ENCODE peak calls at places on chromosomes 5 and 9, in five cellular contexts. One of them, this sample, is unnamed.

GRCh38 chr5:178271726-178272479 is 39.3 kb upstream of the PHYKPL start:
- DNase-seq in NCI-H1092 treated with DMSO at 0.1 percent for 48 hours: no peak
- DNase-seq in AG08395: no peak
- DNase-seq in uterus: no peak
- DNase-seq in hepatocyte: no peak
- DNase-seq in this sample: no peak

GRCh38 chr5:946720-947625 is 54.3 kb downstream of the TRIP13 start:
- DNase-seq in NCI-H1092 treated with DMSO at 0.1 percent for 48 hours: no peak
- DNase-seq in AG08395: no peak
- DNase-seq in uterus: peak; percentile 14
- DNase-seq in hepatocyte: no peak
- DNase-seq in this sample: no peak

GRCh38 chr5:133292300-133292699 is 240.5 kb downstream of the HSPA4 start:
- DNase-seq in NCI-H1092 treated with DMSO at 0.1 percent for 48 hours: no peak
- DNase-seq in AG08395: no peak
- DNase-seq in uterus: no peak
- DNase-seq in hepatocyte: no peak
- DNase-seq in this sample: no peak

GRCh38 chr5:178988436-178989220 is 6.5 kb downstream of the GRM6 start:
- DNase-seq in NCI-H1092 treated with DMSO at 0.1 percent for 48 hours: no peak
- DNase-seq in AG08395: no peak
- DNase-seq in uterus: no peak
- DNase-seq in hepatocyte: no peak
- DNase-seq in this sample: no peak

GRCh38 chr5:109654455-109654854 is 35.3 kb upstream of the MAN2A1 start:
- DNase-seq in NCI-H1092 treated with DMSO at 0.1 percent for 48 hours: no peak
- DNase-seq in AG08395: peak; percentile 44
- DNase-seq in uterus: no peak
- DNase-seq in hepatocyte: no peak
- DNase-seq in this sample: no peak

GRCh38 chr5:114449836-114450515 is 88.1 kb downstream of the KCNN2 start:
- DNase-seq in NCI-H1092 treated with DMSO at 0.1 percent for 48 hours: peak; percentile 55
- DNase-seq in AG08395: peak; percentile 71
- DNase-seq in uterus: peak; percentile 58
- DNase-seq in hepatocyte: peak; percentile 87
- DNase-seq in this sample: peak; percentile 12

GRCh38 chr9:98962181-98962560 is 18.5 kb downstream of the COL15A1 start:
- DNase-seq in NCI-H1092 treated with DMSO at 0.1 percent for 48 hours: no peak
- DNase-seq in AG08395: peak; percentile 86
- DNase-seq in uterus: no peak
- DNase-seq in hepatocyte: no peak
- DNase-seq in this sample: peak; percentile 49

GRCh38 chr9:89364664-89365531 is 46.6 kb downstream of the SECISBP2 start:
- DNase-seq in NCI-H1092 treated with DMSO at 0.1 percent for 48 hours: no peak
- DNase-seq in AG08395: no peak
- DNase-seq in uterus: peak; percentile 7
- DNase-seq in hepatocyte: no peak
- DNase-seq in this sample: no peak

GRCh38 chr5:167998148-167998767 is 293.2 kb upstream of the WWC1 start:
- DNase-seq in NCI-H1092 treated with DMSO at 0.1 percent for 48 hours: no peak
- DNase-seq in AG08395: peak; percentile 23
- DNase-seq in uterus: no peak
- DNase-seq in hepatocyte: no peak
- DNase-seq in this sample: no peak

GRCh38 chr5:172005708-172006377 is 595 bp downstream of the FBXW11 start:
- DNase-seq in NCI-H1092 treated with DMSO at 0.1 percent for 48 hours: no peak
- DNase-seq in AG08395: peak; percentile 5
- DNase-seq in uterus: peak; percentile 35
- DNase-seq in hepatocyte: peak; percentile 53
- DNase-seq in this sample: no peak

GRCh38 chr9:131407717-131408195 is 13.9 kb downstream of the PRRC2B start:
- DNase-seq in NCI-H1092 treated with DMSO at 0.1 percent for 48 hours: no peak
- DNase-seq in AG08395: peak; percentile 47
- DNase-seq in uterus: peak; percentile 50
- DNase-seq in hepatocyte: no peak
- DNase-seq in this sample: no peak

GRCh38 chr5:115415143-115415491 is 118.7 kb upstream of the CCDC112 start:
- DNase-seq in NCI-H1092 treated with DMSO at 0.1 percent for 48 hours: no peak
- DNase-seq in AG08395: no peak
- DNase-seq in uterus: no peak
- DNase-seq in hepatocyte: peak; percentile 74
- DNase-seq in this sample: no peak

GRCh38 chr5:57117601-57118000 is 56.3 kb upstream of the GPBP1 start:
- DNase-seq in NCI-H1092 treated with DMSO at 0.1 percent for 48 hours: no peak
- DNase-seq in AG08395: no peak
- DNase-seq in uterus: no peak
- DNase-seq in hepatocyte: no peak
- DNase-seq in this sample: no peak

GRCh38 chr9:113990570-113990907 is 87.6 kb downstream of the AMBP start:
- DNase-seq in NCI-H1092 treated with DMSO at 0.1 percent for 48 hours: no peak
- DNase-seq in AG08395: no peak
- DNase-seq in uterus: no peak
- DNase-seq in hepatocyte: no peak
- DNase-seq in this sample: no peak

GRCh38 chr5:142929602-142930001 is 159.4 kb downstream of the ARHGAP26 start:
- DNase-seq in NCI-H1092 treated with DMSO at 0.1 percent for 48 hours: no peak
- DNase-seq in AG08395: no peak
- DNase-seq in uterus: no peak
- DNase-seq in hepatocyte: no peak
- DNase-seq in this sample: no peak

GRCh38 chr5:135944967-135945560 is 9.7 kb downstream of the LECT2 start:
- DNase-seq in NCI-H1092 treated with DMSO at 0.1 percent for 48 hours: peak; percentile 61
- DNase-seq in AG08395: peak; percentile 68
- DNase-seq in uterus: peak; percentile 30
- DNase-seq in hepatocyte: peak; percentile 91
- DNase-seq in this sample: peak; percentile 59

GRCh38 chr5:1401681-1402096 is 43.6 kb downstream of the SLC6A3 start:
- DNase-seq in NCI-H1092 treated with DMSO at 0.1 percent for 48 hours: peak; percentile 13
- DNase-seq in AG08395: no peak
- DNase-seq in uterus: no peak
- DNase-seq in hepatocyte: no peak
- DNase-seq in this sample: no peak

GRCh38 chr5:61625682-61626620 is 293.9 kb downstream of the ZSWIM6 start:
- DNase-seq in NCI-H1092 treated with DMSO at 0.1 percent for 48 hours: no peak
- DNase-seq in AG08395: peak; percentile 67
- DNase-seq in uterus: peak; percentile 48
- DNase-seq in hepatocyte: peak; percentile 73
- DNase-seq in this sample: peak; percentile 10

GRCh38 chr5:65812648-65813047 is 90.6 kb downstream of the NLN start:
- DNase-seq in NCI-H1092 treated with DMSO at 0.1 percent for 48 hours: no peak
- DNase-seq in AG08395: no peak
- DNase-seq in uterus: no peak
- DNase-seq in hepatocyte: peak; percentile 69
- DNase-seq in this sample: no peak

GRCh38 chr5:147743012-147743411 is 39.5 kb downstream of the JAKMIP2 start:
- DNase-seq in NCI-H1092 treated with DMSO at 0.1 percent for 48 hours: peak; percentile 48
- DNase-seq in AG08395: no peak
- DNase-seq in uterus: no peak
- DNase-seq in hepatocyte: no peak
- DNase-seq in this sample: no peak

GRCh38 chr5:147547730-147548129 is 37.9 kb upstream of the DPYSL3 start:
- DNase-seq in NCI-H1092 treated with DMSO at 0.1 percent for 48 hours: no peak
- DNase-seq in AG08395: peak; percentile 18
- DNase-seq in uterus: no peak
- DNase-seq in hepatocyte: no peak
- DNase-seq in this sample: no peak

GRCh38 chr9:69674741-69675438 is 2.7 kb upstream of the APBA1 start:
- DNase-seq in NCI-H1092 treated with DMSO at 0.1 percent for 48 hours: no peak
- DNase-seq in AG08395: peak; percentile 66
- DNase-seq in uterus: no peak
- DNase-seq in hepatocyte: no peak
- DNase-seq in this sample: peak; percentile 61

GRCh38 chr5:107743357-107744000 is 72.7 kb upstream of the EFNA5 start:
- DNase-seq in NCI-H1092 treated with DMSO at 0.1 percent for 48 hours: no peak
- DNase-seq in AG08395: peak; percentile 74
- DNase-seq in uterus: no peak
- DNase-seq in hepatocyte: no peak
- DNase-seq in this sample: peak; percentile 41

GRCh38 chr9:120757268-120757900 is 35.8 kb downstream of the FBXW2 start:
- DNase-seq in NCI-H1092 treated with DMSO at 0.1 percent for 48 hours: no peak
- DNase-seq in AG08395: no peak
- DNase-seq in uterus: no peak
- DNase-seq in hepatocyte: no peak
- DNase-seq in this sample: no peak

GRCh38 chr9:32579706-32580331 is 6.9 kb upstream of the NDUFB6 start:
- DNase-seq in NCI-H1092 treated with DMSO at 0.1 percent for 48 hours: peak; percentile 35
- DNase-seq in AG08395: peak; percentile 56
- DNase-seq in uterus: peak; percentile 66
- DNase-seq in hepatocyte: peak; percentile 73
- DNase-seq in this sample: no peak

GRCh38 chr9:38087934-38088925 is 19.2 kb upstream of the SHB start:
- DNase-seq in NCI-H1092 treated with DMSO at 0.1 percent for 48 hours: peak; percentile 73
- DNase-seq in AG08395: peak; percentile 81
- DNase-seq in uterus: peak; percentile 78
- DNase-seq in hepatocyte: peak; percentile 74
- DNase-seq in this sample: no peak

GRCh38 chr5:24188196-24188595 is 456.6 kb downstream of the CDH10 start:
- DNase-seq in NCI-H1092 treated with DMSO at 0.1 percent for 48 hours: no peak
- DNase-seq in AG08395: no peak
- DNase-seq in uterus: no peak
- DNase-seq in hepatocyte: no peak
- DNase-seq in this sample: no peak

GRCh38 chr9:130768265-130768664 is 66.8 kb upstream of the ABL1 start:
- DNase-seq in NCI-H1092 treated with DMSO at 0.1 percent for 48 hours: no peak
- DNase-seq in AG08395: no peak
- DNase-seq in uterus: no peak
- DNase-seq in hepatocyte: peak; percentile 60
- DNase-seq in this sample: no peak

GRCh38 chr5:126805108-126805507 is 28.2 kb downstream of the LMNB1 start:
- DNase-seq in NCI-H1092 treated with DMSO at 0.1 percent for 48 hours: no peak
- DNase-seq in AG08395: peak; percentile 57
- DNase-seq in uterus: no peak
- DNase-seq in hepatocyte: no peak
- DNase-seq in this sample: peak; percentile 34

GRCh38 chr5:40652441-40653220 is 27.1 kb upstream of the PTGER4 start:
- DNase-seq in NCI-H1092 treated with DMSO at 0.1 percent for 48 hours: no peak
- DNase-seq in AG08395: no peak
- DNase-seq in uterus: no peak
- DNase-seq in hepatocyte: no peak
- DNase-seq in this sample: no peak

GRCh38 chr5:138466058-138466899 is 1.0 kb downstream of the EGR1 start:
- DNase-seq in NCI-H1092 treated with DMSO at 0.1 percent for 48 hours: no peak
- DNase-seq in AG08395: no peak
- DNase-seq in uterus: peak; percentile 44
- DNase-seq in hepatocyte: peak; percentile 60
- DNase-seq in this sample: peak; percentile 21

This sample was measured in GM04504.